ENCODE peak calls at places on chromosomes 1 and 21, in four cellular contexts. One of them, this sample, is unnamed.

GRCh38 chr1:65157546-65157941 is 9.5 kb downstream of the AK4 start:
- DNase-seq in sigmoid colon: no peak
- DNase-seq in tibial nerve: no peak
- DNase-seq in H54: no peak
- DNase-seq in this sample: no peak

GRCh38 chr1:196558424-196558823 is 49.8 kb downstream of the KCNT2 start:
- DNase-seq in sigmoid colon: no peak
- DNase-seq in tibial nerve: no peak
- DNase-seq in H54: no peak
- DNase-seq in this sample: peak; percentile 69

GRCh38 chr1:53766194-53766748 is 27.3 kb upstream of the GLIS1 start:
- DNase-seq in sigmoid colon: no peak
- DNase-seq in tibial nerve: no peak
- DNase-seq in H54: no peak
- DNase-seq in this sample: no peak

GRCh38 chr1:70914224-70914623 is 133.4 kb downstream of the PTGER3 start:
- DNase-seq in sigmoid colon: no peak
- DNase-seq in tibial nerve: no peak
- DNase-seq in H54: no peak
- DNase-seq in this sample: no peak

GRCh38 chr1:226549937-226550670 is 1.5 kb downstream of the STUM start:
- DNase-seq in sigmoid colon: peak; percentile 89
- DNase-seq in tibial nerve: no peak
- DNase-seq in H54: no peak
- DNase-seq in this sample: no peak

GRCh38 chr1:219582310-219582709 is 30.6 kb downstream of the ZC3H11B start:
- DNase-seq in sigmoid colon: no peak
- DNase-seq in tibial nerve: no peak
- DNase-seq in H54: no peak
- DNase-seq in this sample: peak; percentile 55

GRCh38 chr21:25895565-25896205 is 160.9 kb downstream of the GABPA start:
- DNase-seq in sigmoid colon: no peak
- DNase-seq in tibial nerve: no peak
- DNase-seq in H54: no peak
- DNase-seq in this sample: peak; percentile 45

GRCh38 chr1:165896277-165896676 is 68.9 kb downstream of the UCK2 start:
- DNase-seq in sigmoid colon: no peak
- DNase-seq in tibial nerve: no peak
- DNase-seq in H54: peak; percentile 57
- DNase-seq in this sample: peak; percentile 98

GRCh38 chr1:244735404-244735803 is 82.5 kb downstream of the DESI2 start:
- DNase-seq in sigmoid colon: no peak
- DNase-seq in tibial nerve: no peak
- DNase-seq in H54: no peak
- DNase-seq in this sample: peak; percentile 20

GRCh38 chr1:178916448-178917174 is 45.7 kb upstream of the ANGPTL1 start:
- DNase-seq in sigmoid colon: no peak
- DNase-seq in tibial nerve: no peak
- DNase-seq in H54: no peak
- DNase-seq in this sample: no peak

GRCh38 chr21:46368533-46369285 is 44.8 kb downstream of the PCNT start:
- DNase-seq in sigmoid colon: no peak
- DNase-seq in tibial nerve: no peak
- DNase-seq in H54: no peak
- DNase-seq in this sample: no peak

GRCh38 chr1:227884370-227885134 is 63.2 kb downstream of the WNT9A start:
- DNase-seq in sigmoid colon: peak; percentile 65
- DNase-seq in tibial nerve: peak; percentile 10
- DNase-seq in H54: no peak
- DNase-seq in this sample: no peak

GRCh38 chr1:17540255-17541001 is 930 bp downstream of the ARHGEF10L start:
- DNase-seq in sigmoid colon: peak; percentile 87
- DNase-seq in tibial nerve: no peak
- DNase-seq in H54: no peak
- DNase-seq in this sample: no peak

GRCh38 chr1:3705341-3705950 is 46.8 kb upstream of the CCDC27 start:
- DNase-seq in sigmoid colon: no peak
- DNase-seq in tibial nerve: no peak
- DNase-seq in H54: no peak
- DNase-seq in this sample: no peak

GRCh38 chr1:89542345-89542744 is 17.7 kb downstream of the LRRC8B start:
- DNase-seq in sigmoid colon: no peak
- DNase-seq in tibial nerve: no peak
- DNase-seq in H54: no peak
- DNase-seq in this sample: no peak

GRCh38 chr1:172476218-172476811 is 32.4 kb upstream of the PIGC start:
- DNase-seq in sigmoid colon: no peak
- DNase-seq in tibial nerve: no peak
- DNase-seq in H54: no peak
- DNase-seq in this sample: no peak

DNA sequence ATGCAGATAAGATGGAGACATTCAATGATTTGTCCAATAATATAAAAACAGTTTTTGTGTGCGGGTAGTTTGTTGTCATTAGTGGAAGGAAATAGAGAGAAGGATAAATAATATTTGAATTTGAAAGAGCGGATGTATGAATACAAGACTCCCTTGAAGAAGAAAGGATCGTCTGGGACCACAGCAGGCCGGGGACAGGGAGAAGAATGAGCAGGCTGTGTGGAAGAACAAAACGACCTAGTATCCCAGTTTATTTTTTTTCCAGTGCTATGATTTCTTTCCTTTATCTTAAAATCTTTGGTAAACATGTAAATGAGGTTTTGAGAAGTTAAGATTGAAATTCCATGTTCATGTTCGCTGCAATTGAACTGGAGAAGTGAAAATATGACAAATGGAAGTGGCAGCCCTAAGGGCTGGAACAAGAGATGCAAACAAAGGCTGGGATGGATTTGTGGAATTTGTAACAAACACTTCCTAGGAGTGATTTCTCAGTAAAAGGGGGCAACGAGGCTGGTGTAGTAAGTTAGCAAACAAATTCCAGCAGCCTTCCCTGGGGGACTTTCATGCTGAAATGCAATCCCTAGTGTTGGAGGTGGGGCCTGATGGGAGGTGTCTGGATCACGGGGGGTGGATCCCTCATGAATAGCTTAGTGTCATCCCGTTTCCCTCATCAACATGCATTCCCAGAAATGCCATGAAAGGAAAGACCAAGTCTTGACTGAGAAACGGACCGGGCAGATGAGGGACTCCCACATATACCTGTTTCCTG is 10.2 kb upstream of the IFI16 start:
- DNase-seq in sigmoid colon: peak; percentile 94
- DNase-seq in tibial nerve: peak; percentile 87
- DNase-seq in H54: no peak
- DNase-seq in this sample: peak; percentile 88
- TF ChIP-seq POLR2A in sigmoid colon: peak; percentile 17
- TF ChIP-seq POLR2A in tibial nerve: peak; percentile 77
- TF ChIP-seq POLR2A in H54: no peak
- TF ChIP-seq POLR2A in this sample: peak; percentile 29

DNA sequence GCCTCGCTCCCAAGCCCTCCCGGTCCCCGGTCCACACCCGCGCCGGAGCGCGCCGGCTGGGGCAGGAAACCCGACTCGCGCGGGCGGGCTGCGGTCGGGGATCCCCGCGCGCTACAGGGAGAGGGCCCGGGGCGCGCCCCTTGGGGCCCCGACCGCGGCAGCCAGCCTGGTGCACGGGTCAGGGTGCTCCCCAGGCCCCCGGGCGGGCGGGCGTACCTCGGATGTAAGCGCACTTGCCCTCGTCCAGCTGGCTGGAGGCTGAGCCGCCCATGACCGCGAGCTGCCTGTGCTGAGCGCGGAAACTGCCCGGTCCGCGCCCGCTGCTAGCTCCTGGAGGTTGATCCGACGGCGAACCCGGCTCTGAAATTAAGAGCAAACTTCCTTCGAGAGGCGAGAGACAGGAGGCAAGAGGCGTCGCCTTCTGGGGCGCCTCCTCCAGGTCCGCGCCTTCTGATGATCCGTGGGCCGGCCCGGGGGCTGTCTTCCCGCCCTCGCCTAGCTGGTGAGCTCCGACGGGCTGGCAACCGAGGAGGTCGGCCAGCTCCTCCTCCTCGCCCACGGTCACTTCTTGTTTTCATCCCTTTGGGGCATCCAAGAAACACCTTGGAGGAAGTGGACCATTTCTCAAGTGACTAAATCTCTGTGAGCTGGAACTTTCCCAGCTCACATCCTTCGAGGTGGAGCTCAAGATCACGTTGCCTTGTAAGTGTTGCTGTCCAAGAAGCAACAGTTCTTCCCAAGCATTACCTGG is at the start of gene NIBAN1:
- DNase-seq in sigmoid colon: peak; percentile 92
- DNase-seq in tibial nerve: peak; percentile 47
- DNase-seq in H54: peak; percentile 69
- DNase-seq in this sample: peak; percentile 47
- TF ChIP-seq POLR2A in sigmoid colon: peak; percentile 61
- TF ChIP-seq POLR2A in tibial nerve: no peak
- TF ChIP-seq POLR2A in H54: peak; percentile 48
- TF ChIP-seq POLR2A in this sample: no peak

DNA sequence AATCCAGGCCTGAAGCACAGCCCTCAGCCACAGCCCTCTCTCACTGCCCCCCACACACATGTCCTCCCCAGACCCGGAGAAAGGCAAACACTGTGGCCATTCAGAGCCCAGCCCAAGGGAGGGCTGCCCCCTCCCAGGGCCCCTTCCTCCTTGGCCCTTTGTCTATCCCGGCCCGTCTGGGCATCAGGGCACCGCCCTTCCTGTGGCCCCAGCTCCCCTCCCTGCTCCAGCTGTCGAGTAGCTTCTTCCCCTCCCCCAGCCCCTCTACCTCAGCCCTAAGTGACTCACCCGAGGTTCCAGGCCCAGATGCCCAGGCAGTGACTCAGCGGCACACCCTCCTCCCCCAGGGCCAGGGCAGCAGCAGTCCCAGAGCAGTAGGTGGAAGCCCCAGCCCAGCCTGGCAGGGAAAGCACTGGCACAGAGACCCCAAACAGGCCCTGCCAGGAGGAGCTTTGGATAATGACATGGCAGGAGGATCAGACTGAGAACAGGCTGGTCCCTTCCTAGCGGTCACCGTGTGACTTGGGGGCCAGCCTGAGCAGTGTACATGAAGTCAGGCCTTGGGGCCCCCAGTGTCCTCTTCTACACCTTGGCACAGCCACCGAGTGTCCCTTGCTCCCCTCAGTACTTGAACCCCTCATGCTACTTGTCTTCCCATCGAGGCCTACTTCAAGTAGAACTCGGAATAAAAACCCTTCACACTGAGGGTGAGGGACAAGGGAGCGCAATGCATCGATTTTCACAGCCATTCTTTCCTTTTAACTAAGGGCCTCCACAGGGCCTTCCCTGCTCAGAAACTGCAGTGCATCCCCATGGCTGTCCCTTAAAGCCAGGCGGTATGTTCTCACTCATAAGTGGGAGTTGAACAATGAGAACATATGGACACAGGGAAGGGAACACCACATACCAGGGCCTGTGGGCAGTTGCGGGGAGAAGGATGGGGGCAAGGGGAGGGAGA is 1.0 kb upstream of the S100A2 start:
- DNase-seq in sigmoid colon: peak; percentile 99
- DNase-seq in tibial nerve: peak; percentile 88
- DNase-seq in H54: peak; percentile 93
- DNase-seq in this sample: peak; percentile 99
- TF ChIP-seq POLR2A in sigmoid colon: peak; percentile 63
- TF ChIP-seq POLR2A in tibial nerve: no peak
- TF ChIP-seq POLR2A in H54: peak; percentile 55
- TF ChIP-seq POLR2A in this sample: peak; percentile 68

GRCh38 chr1:26283871-26284596 is 4.1 kb downstream of the SH3BGRL3 start:
- DNase-seq in sigmoid colon: no peak
- DNase-seq in tibial nerve: no peak
- DNase-seq in H54: no peak
- DNase-seq in this sample: no peak

GRCh38 chr1:26281971-26282693 is 2.2 kb downstream of the SH3BGRL3 start:
- DNase-seq in sigmoid colon: no peak
- DNase-seq in tibial nerve: no peak
- DNase-seq in H54: no peak
- DNase-seq in this sample: peak; percentile 70

GRCh38 chr1:26284597-26285351 is 4.9 kb downstream of the SH3BGRL3 start:
- DNase-seq in sigmoid colon: peak; percentile 84
- DNase-seq in tibial nerve: peak; percentile 40
- DNase-seq in H54: peak; percentile 82
- DNase-seq in this sample: peak; percentile 97

GRCh38 chr1:26282694-26283019 is 2.8 kb downstream of the SH3BGRL3 start:
- DNase-seq in sigmoid colon: no peak
- DNase-seq in tibial nerve: no peak
- DNase-seq in H54: no peak
- DNase-seq in this sample: no peak

DNA sequence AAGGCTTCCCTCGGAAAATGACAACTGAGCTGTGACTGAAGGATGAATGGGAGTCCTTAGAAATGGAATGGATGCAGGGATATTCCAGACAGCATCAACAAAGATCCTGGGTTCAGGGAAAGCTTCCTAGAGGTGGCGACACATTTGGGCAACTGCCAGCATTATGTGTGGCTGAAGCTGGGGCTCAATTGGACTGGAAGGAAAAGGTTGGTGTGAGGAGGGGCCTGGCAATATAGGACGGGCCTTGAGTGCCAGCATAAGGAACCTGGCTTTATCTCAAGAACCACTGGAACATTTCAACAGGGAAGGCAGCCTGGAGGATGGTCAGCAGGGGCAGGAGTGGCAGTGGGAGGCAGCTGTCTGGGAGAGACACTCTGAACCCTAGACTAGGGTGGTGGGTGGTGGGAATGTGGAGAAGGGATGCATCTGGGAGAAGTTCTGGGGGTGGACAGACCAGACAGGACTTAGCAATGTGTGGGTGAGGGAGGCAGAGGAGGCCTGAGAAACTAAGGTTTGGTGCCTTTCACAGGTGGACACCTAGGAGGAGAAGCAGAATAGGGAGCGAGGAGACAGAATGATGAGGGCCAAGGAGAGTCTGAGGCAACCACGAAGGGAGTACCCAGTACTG is 3.5 kb downstream of the SH3BGRL3 start:
- DNase-seq in sigmoid colon: no peak
- DNase-seq in tibial nerve: no peak
- DNase-seq in H54: no peak
- DNase-seq in this sample: no peak
- TF ChIP-seq POLR2A in sigmoid colon: no peak
- TF ChIP-seq POLR2A in tibial nerve: no peak
- TF ChIP-seq POLR2A in H54: no peak
- TF ChIP-seq POLR2A in this sample: peak; percentile 28

DNA sequence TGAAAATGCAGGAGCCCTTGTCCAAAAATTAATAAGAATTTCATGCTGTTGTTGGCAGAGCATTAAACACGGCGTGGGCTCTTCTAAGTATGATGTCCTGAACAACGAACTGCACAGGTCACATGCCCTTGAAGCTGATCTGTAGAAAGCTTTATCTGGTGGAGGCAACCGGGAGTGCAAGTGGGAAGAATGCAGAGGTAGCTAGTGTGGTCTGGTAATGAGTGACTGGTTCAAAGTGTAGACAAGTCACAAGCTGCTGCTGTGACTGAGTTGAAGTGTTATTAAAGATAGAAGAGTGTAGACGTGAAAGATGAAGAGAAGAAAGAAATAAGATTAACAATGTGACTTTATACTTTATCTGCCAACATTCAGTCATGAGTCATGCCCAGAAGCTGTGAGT is 361.9 kb downstream of the TTLL7 start:
- DNase-seq in sigmoid colon: no peak
- DNase-seq in tibial nerve: no peak
- DNase-seq in H54: no peak
- DNase-seq in this sample: no peak
- TF ChIP-seq POLR2A in sigmoid colon: no peak
- TF ChIP-seq POLR2A in tibial nerve: no peak
- TF ChIP-seq POLR2A in H54: no peak
- TF ChIP-seq POLR2A in this sample: no peak